ENCODE peak calls at places on chromosomes 7 and 10, in five cellular contexts. One of them, this sample, is unnamed.

GRCh38 chr10:61110188-61110844 is 166.3 kb upstream of the RHOBTB1 start:
- DNase-seq in Calu3: no peak
- DNase-seq in globus pallidus: no peak
- DNase-seq in stimulated activated naive CD4-positive, alpha-beta T cell: no peak
- DNase-seq in upper lobe of left lung: no peak
- DNase-seq in this sample: no peak

GRCh38 chr10:89296227-89296648 is 5.6 kb upstream of the IFIT2 start:
- DNase-seq in Calu3: no peak
- DNase-seq in globus pallidus: peak
- DNase-seq in stimulated activated naive CD4-positive, alpha-beta T cell: no peak
- DNase-seq in upper lobe of left lung: no peak
- DNase-seq in this sample: no peak

GRCh38 chr10:70232155-70232858 is 922 bp downstream of the PPA1 start:
- DNase-seq in Calu3: peak
- DNase-seq in globus pallidus: no peak
- DNase-seq in stimulated activated naive CD4-positive, alpha-beta T cell: no peak
- DNase-seq in upper lobe of left lung: peak
- DNase-seq in this sample: no peak

GRCh38 chr7:1293950-1294728 is 61.5 kb downstream of the UNCX start:
- DNase-seq in Calu3: no peak
- DNase-seq in globus pallidus: no peak
- DNase-seq in stimulated activated naive CD4-positive, alpha-beta T cell: no peak
- DNase-seq in upper lobe of left lung: peak
- DNase-seq in this sample: no peak

GRCh38 chr10:9814285-9814866 is 1203.3 kb upstream of the CELF2 start:
- DNase-seq in Calu3: no peak
- DNase-seq in globus pallidus: no peak
- DNase-seq in stimulated activated naive CD4-positive, alpha-beta T cell: no peak
- DNase-seq in upper lobe of left lung: no peak
- DNase-seq in this sample: no peak

GRCh38 chr10:21524526-21525366 is 736 bp downstream of the SKIDA1 start:
- DNase-seq in Calu3: no peak
- DNase-seq in globus pallidus: peak
- DNase-seq in stimulated activated naive CD4-positive, alpha-beta T cell: no peak
- DNase-seq in upper lobe of left lung: no peak
- DNase-seq in this sample: no peak

GRCh38 chr7:96321041-96321669 is 743 bp downstream of the SLC25A13 start:
- DNase-seq in Calu3: peak
- DNase-seq in globus pallidus: peak
- DNase-seq in stimulated activated naive CD4-positive, alpha-beta T cell: peak
- DNase-seq in upper lobe of left lung: no peak
- DNase-seq in this sample: peak

GRCh38 chr7:29408841-29409243 is 154.8 kb upstream of the PRR15 start:
- DNase-seq in Calu3: peak
- DNase-seq in globus pallidus: peak
- DNase-seq in stimulated activated naive CD4-positive, alpha-beta T cell: peak
- DNase-seq in upper lobe of left lung: no peak
- DNase-seq in this sample: peak

GRCh38 chr10:48582970-48583369 is 21.9 kb downstream of the ARHGAP22 start:
- DNase-seq in Calu3: no peak
- DNase-seq in globus pallidus: peak
- DNase-seq in stimulated activated naive CD4-positive, alpha-beta T cell: no peak
- DNase-seq in upper lobe of left lung: peak
- DNase-seq in this sample: no peak

GRCh38 chr7:23211542-23211941 is 29.7 kb downstream of the NUP42 start:
- DNase-seq in Calu3: peak
- DNase-seq in globus pallidus: no peak
- DNase-seq in stimulated activated naive CD4-positive, alpha-beta T cell: no peak
- DNase-seq in upper lobe of left lung: no peak
- DNase-seq in this sample: no peak

GRCh38 chr10:11756766-11757315 is 14.7 kb downstream of the ECHDC3 start:
- DNase-seq in Calu3: no peak
- DNase-seq in globus pallidus: no peak
- DNase-seq in stimulated activated naive CD4-positive, alpha-beta T cell: no peak
- DNase-seq in upper lobe of left lung: no peak
- DNase-seq in this sample: no peak

GRCh38 chr7:131945948-131946525 is 389.6 kb upstream of the PODXL start:
- DNase-seq in Calu3: no peak
- DNase-seq in globus pallidus: no peak
- DNase-seq in stimulated activated naive CD4-positive, alpha-beta T cell: no peak
- DNase-seq in upper lobe of left lung: no peak
- DNase-seq in this sample: no peak

GRCh38 chr10:86317949-86318725 is 48.5 kb downstream of the GRID1 start:
- DNase-seq in Calu3: peak
- DNase-seq in globus pallidus: no peak
- DNase-seq in stimulated activated naive CD4-positive, alpha-beta T cell: no peak
- DNase-seq in upper lobe of left lung: no peak
- DNase-seq in this sample: no peak

GRCh38 chr10:125035136-125035535 is 93.2 kb downstream of the ZRANB1 start:
- DNase-seq in Calu3: no peak
- DNase-seq in globus pallidus: no peak
- DNase-seq in stimulated activated naive CD4-positive, alpha-beta T cell: no peak
- DNase-seq in upper lobe of left lung: no peak
- DNase-seq in this sample: no peak

GRCh38 chr7:156889089-156889488 is 3.9 kb downstream of the LMBR1 start:
- DNase-seq in Calu3: no peak
- DNase-seq in globus pallidus: no peak
- DNase-seq in stimulated activated naive CD4-positive, alpha-beta T cell: no peak
- DNase-seq in upper lobe of left lung: no peak
- DNase-seq in this sample: no peak

GRCh38 chr10:28054211-28054888 is 55.5 kb upstream of the ODAD2 start:
- DNase-seq in Calu3: no peak
- DNase-seq in globus pallidus: no peak
- DNase-seq in stimulated activated naive CD4-positive, alpha-beta T cell: no peak
- DNase-seq in upper lobe of left lung: no peak
- DNase-seq in this sample: no peak

GRCh38 chr7:122803323-122803722 is 82.9 kb downstream of the CADPS2 start:
- DNase-seq in Calu3: no peak
- DNase-seq in globus pallidus: peak
- DNase-seq in stimulated activated naive CD4-positive, alpha-beta T cell: no peak
- DNase-seq in upper lobe of left lung: no peak
- DNase-seq in this sample: no peak

GRCh38 chr10:131690805-131691239 is 210.0 kb upstream of the PPP2R2D start:
- DNase-seq in Calu3: no peak
- DNase-seq in globus pallidus: no peak
- DNase-seq in stimulated activated naive CD4-positive, alpha-beta T cell: no peak
- DNase-seq in upper lobe of left lung: no peak
- DNase-seq in this sample: no peak

GRCh38 chr10:93415693-93416092 is 66.4 kb downstream of the MYOF start:
- DNase-seq in Calu3: no peak
- DNase-seq in globus pallidus: no peak
- DNase-seq in stimulated activated naive CD4-positive, alpha-beta T cell: no peak
- DNase-seq in upper lobe of left lung: no peak
- DNase-seq in this sample: no peak

GRCh38 chr10:126060232-126060935 is 164.0 kb downstream of the FANK1 start:
- DNase-seq in Calu3: no peak
- DNase-seq in globus pallidus: no peak
- DNase-seq in stimulated activated naive CD4-positive, alpha-beta T cell: no peak
- DNase-seq in upper lobe of left lung: no peak
- DNase-seq in this sample: no peak

GRCh38 chr7:107711301-107711700 is 32.6 kb upstream of the CBLL1 start:
- DNase-seq in Calu3: no peak
- DNase-seq in globus pallidus: no peak
- DNase-seq in stimulated activated naive CD4-positive, alpha-beta T cell: no peak
- DNase-seq in upper lobe of left lung: no peak
- DNase-seq in this sample: no peak

GRCh38 chr10:79346388-79347225 is 662 bp upstream of the PPIF start:
- DNase-seq in Calu3: no peak
- DNase-seq in globus pallidus: no peak
- DNase-seq in stimulated activated naive CD4-positive, alpha-beta T cell: no peak
- DNase-seq in upper lobe of left lung: no peak
- DNase-seq in this sample: no peak

GRCh38 chr7:3065724-3066143 is 22.1 kb upstream of the CARD11 start:
- DNase-seq in Calu3: peak
- DNase-seq in globus pallidus: peak
- DNase-seq in stimulated activated naive CD4-positive, alpha-beta T cell: no peak
- DNase-seq in upper lobe of left lung: no peak
- DNase-seq in this sample: peak

GRCh38 chr7:30682131-30683083 is at the start of gene CRHR2:
- DNase-seq in Calu3: no peak
- DNase-seq in globus pallidus: no peak
- DNase-seq in stimulated activated naive CD4-positive, alpha-beta T cell: no peak
- DNase-seq in upper lobe of left lung: peak
- DNase-seq in this sample: peak

GRCh38 chr7:48427671-48428070 is 256.4 kb downstream of the ABCA13 start:
- DNase-seq in Calu3: no peak
- DNase-seq in globus pallidus: no peak
- DNase-seq in stimulated activated naive CD4-positive, alpha-beta T cell: no peak
- DNase-seq in upper lobe of left lung: no peak
- DNase-seq in this sample: no peak

GRCh38 chr10:19111501-19112267 is 63.1 kb downstream of the MALRD1 start:
- DNase-seq in Calu3: no peak
- DNase-seq in globus pallidus: no peak
- DNase-seq in stimulated activated naive CD4-positive, alpha-beta T cell: no peak
- DNase-seq in upper lobe of left lung: no peak
- DNase-seq in this sample: no peak

GRCh38 chr10:60098676-60099601 is 192.6 kb upstream of the CCDC6 start:
- DNase-seq in Calu3: peak
- DNase-seq in globus pallidus: no peak
- DNase-seq in stimulated activated naive CD4-positive, alpha-beta T cell: no peak
- DNase-seq in upper lobe of left lung: no peak
- DNase-seq in this sample: no peak

GRCh38 chr10:103806376-103807320 is 48.7 kb downstream of the SH3PXD2A start:
- DNase-seq in Calu3: no peak
- DNase-seq in globus pallidus: no peak
- DNase-seq in stimulated activated naive CD4-positive, alpha-beta T cell: no peak
- DNase-seq in upper lobe of left lung: no peak
- DNase-seq in this sample: no peak

GRCh38 chr10:95339863-95340262 is 49.1 kb upstream of the PDLIM1 start:
- DNase-seq in Calu3: no peak
- DNase-seq in globus pallidus: no peak
- DNase-seq in stimulated activated naive CD4-positive, alpha-beta T cell: no peak
- DNase-seq in upper lobe of left lung: no peak
- DNase-seq in this sample: no peak

GRCh38 chr7:138257459-138258193 is 181.4 kb downstream of the AKR1D1 start:
- DNase-seq in Calu3: peak
- DNase-seq in globus pallidus: no peak
- DNase-seq in stimulated activated naive CD4-positive, alpha-beta T cell: no peak
- DNase-seq in upper lobe of left lung: no peak
- DNase-seq in this sample: no peak

GRCh38 chr7:20438248-20438647 is 107.5 kb downstream of the ITGB8 start:
- DNase-seq in Calu3: peak
- DNase-seq in globus pallidus: no peak
- DNase-seq in stimulated activated naive CD4-positive, alpha-beta T cell: no peak
- DNase-seq in upper lobe of left lung: no peak
- DNase-seq in this sample: no peak

GRCh38 chr7:123537026-123537642 is 2.7 kb upstream of the IQUB start:
- DNase-seq in Calu3: no peak
- DNase-seq in globus pallidus: peak
- DNase-seq in stimulated activated naive CD4-positive, alpha-beta T cell: no peak
- DNase-seq in upper lobe of left lung: no peak
- DNase-seq in this sample: no peak

GRCh38 chr7:41955475-41956243 is 252.8 kb upstream of the INHBA start:
- DNase-seq in Calu3: peak
- DNase-seq in globus pallidus: peak
- DNase-seq in stimulated activated naive CD4-positive, alpha-beta T cell: no peak
- DNase-seq in upper lobe of left lung: peak
- DNase-seq in this sample: no peak